ENCODE peak calls at places on chromosomes 12 and 14, in seven cellular contexts. J is stomach; X is stimulated activated CD8-positive, alpha-beta memory T cell treated with anti-CD3 and anti-CD28 coated beads, Interleukin-7, amount 100 ng/mL, for 1 hour; G is NAMALWA; S is astrocyte of the cerebellum; U is activated CD4-positive, alpha-beta T cell treated with anti-CD3 and anti-CD28 coated beads, Interleukin-2, amount 50 U/mL, for 4 hours; B is stimulated activated CD4-positive, alpha-beta T cell treated with anti-CD3 and anti-CD28 coated beads, Interleukin-1b, Interleukin-23, amount 100 ng/mL, for 24 hours. A is an unnamed sample.

GRCh38 chr12:85531345-85531744 is 251.3 kb downstream of the ALX1 start:
- DNase-seq in J (no peak), X (no peak), G (no peak), S (no peak), U (no peak), B (no peak), A (no peak)

GRCh38 chr12:79267580-79267979 is 403.0 kb downstream of the SYT1 start:
- DNase-seq in J (no peak), X (no peak), G (no peak), S (no peak), U (no peak), B (no peak), A (no peak)

GRCh38 chr12:14238224-14238792 is 127.2 kb upstream of the ATF7IP start:
- DNase-seq in J (no peak), X (no peak), G (peak), S (peak), U (no peak), B (no peak), A (peak)

GRCh38 chr14:35410858-35411257 is 6.3 kb upstream of the NFKBIA start:
- DNase-seq in J (no peak), X (no peak), G (no peak), S (no peak), U (no peak), B (no peak), A (no peak)

GRCh38 chr14:92964124-92965109 is 41.5 kb downstream of the CHGA start:
- DNase-seq in J (no peak), X (no peak), G (no peak), S (no peak), U (no peak), B (no peak), A (no peak)

GRCh38 chr12:86138770-86139169 is 117.4 kb downstream of the MGAT4C start:
- DNase-seq in J (no peak), X (no peak), G (no peak), S (no peak), U (no peak), B (no peak), A (no peak)

GRCh38 chr12:112559784-112560183 is 141.0 kb downstream of the PTPN11 start:
- DNase-seq in J (no peak), X (no peak), G (peak), S (no peak), U (no peak), B (no peak), A (no peak)

GRCh38 chr12:109527489-109528123 is 45.7 kb downstream of the MMAB start:
- DNase-seq in J (no peak), X (no peak), G (no peak), S (no peak), U (no peak), B (no peak), A (no peak)

GRCh38 chr12:93125126-93125525 is 196.0 kb upstream of the EEA1 start:
- DNase-seq in J (no peak), X (no peak), G (no peak), S (no peak), U (no peak), B (no peak), A (no peak)

GRCh38 chr14:97379091-97379531 is 581.9 kb downstream of the VRK1 start:
- DNase-seq in J (no peak), X (no peak), G (no peak), S (no peak), U (no peak), B (no peak), A (no peak)

GRCh38 chr12:124172646-124173045 is 122.2 kb upstream of the RFLNA start:
- DNase-seq in J (no peak), X (no peak), G (no peak), S (no peak), U (no peak), B (no peak), A (peak)

GRCh38 chr12:13044002-13044858 is at the start of gene FAM234B:
- DNase-seq in J (peak), X (peak), G (peak), S (no peak), U (peak), B (peak), A (peak)

GRCh38 chr12:116604151-116604550 is 45.0 kb downstream of the MAP1LC3B2 start:
- DNase-seq in J (no peak), X (no peak), G (no peak), S (no peak), U (no peak), B (no peak), A (peak)

GRCh38 chr14:76958020-76958965 is 70.2 kb downstream of the IRF2BPL start:
- DNase-seq in J (no peak), X (no peak), G (no peak), S (no peak), U (no peak), B (no peak), A (no peak)

GRCh38 chr14:99260116-99260515 is 11.9 kb downstream of the BCL11B start:
- DNase-seq in J (no peak), X (no peak), G (no peak), S (no peak), U (no peak), B (no peak), A (no peak)

GRCh38 chr14:91595736-91596135 is 85.6 kb upstream of the PPP4R3A start:
- DNase-seq in J (no peak), X (no peak), G (no peak), S (no peak), U (no peak), B (no peak), A (no peak)

GRCh38 chr12:10285919-10286318 is 21.8 kb upstream of the KLRD1 start:
- DNase-seq in J (no peak), X (no peak), G (no peak), S (no peak), U (no peak), B (no peak), A (no peak)

GRCh38 chr14:62667515-62667914 is 377.7 kb downstream of the KCNH5 start:
- DNase-seq in J (no peak), X (no peak), G (no peak), S (no peak), U (no peak), B (no peak), A (no peak)

GRCh38 chr14:54681819-54682261 is 114.9 kb downstream of the SAMD4A start:
- DNase-seq in J (no peak), X (no peak), G (no peak), S (peak), U (no peak), B (no peak), A (no peak)

GRCh38 chr12:29519585-29520182 is 22.2 kb upstream of the OVCH1 start:
- DNase-seq in J (no peak), X (no peak), G (peak), S (peak), U (peak), B (no peak), A (peak)

GRCh38 chr12:27552235-27552634 is 28.2 kb downstream of the PPFIBP1 start:
- DNase-seq in J (no peak), X (no peak), G (no peak), S (no peak), U (no peak), B (no peak), A (no peak)

GRCh38 chr12:71755146-71755892 is 656 bp downstream of the RAB21 start:
- DNase-seq in J (peak), X (peak), G (peak), S (no peak), U (peak), B (peak), A (peak)

GRCh38 chr14:36662543-36663403 is 1.1 kb downstream of the PAX9 start:
- DNase-seq in J (no peak), X (no peak), G (no peak), S (no peak), U (no peak), B (no peak), A (peak)

GRCh38 chr12:15749937-15750336 is 39.3 kb downstream of the EPS8 start:
- DNase-seq in J (no peak), X (no peak), G (no peak), S (no peak), U (no peak), B (no peak), A (no peak)

GRCh38 chr12:6627598-6627997 is 8.2 kb downstream of the LPAR5 start:
- DNase-seq in J (no peak), X (no peak), G (no peak), S (no peak), U (peak), B (no peak), A (no peak)

GRCh38 chr14:61343991-61344405 is 22.6 kb downstream of the PRKCH start:
- DNase-seq in J (no peak), X (no peak), G (no peak), S (no peak), U (peak), B (no peak), A (no peak)

GRCh38 chr14:60630129-60630528 is 19.1 kb downstream of the SIX1 start:
- DNase-seq in J (no peak), X (no peak), G (no peak), S (no peak), U (no peak), B (no peak), A (no peak)

GRCh38 chr12:1373887-1374286 is 220.5 kb downstream of the FBXL14 start:
- DNase-seq in J (no peak), X (no peak), G (no peak), S (peak), U (no peak), B (no peak), A (peak)

GRCh38 chr12:120668091-120668796 is 18.7 kb upstream of the MLEC start:
- DNase-seq in J (no peak), X (no peak), G (no peak), S (no peak), U (no peak), B (no peak), A (no peak)

GRCh38 chr14:104666981-104667380 is 22.4 kb upstream of the INF2 start:
- DNase-seq in J (no peak), X (no peak), G (no peak), S (no peak), U (no peak), B (no peak), A (no peak)

GRCh38 chr12:113482334-113482733 is 10.7 kb upstream of the LHX5 start:
- DNase-seq in J (no peak), X (no peak), G (no peak), S (no peak), U (no peak), B (no peak), A (no peak)

GRCh38 chr12:57092876-57093411 is 4.0 kb downstream of the NAB2 start:
- DNase-seq in J (peak), X (no peak), G (no peak), S (no peak), U (no peak), B (no peak), A (no peak)

GRCh38 chr12:19744760-19745218 is 305.5 kb downstream of the AEBP2 start:
- DNase-seq in J (no peak), X (no peak), G (no peak), S (peak), U (no peak), B (no peak), A (peak)

GRCh38 chr12:120367924-120368788 is 808 bp downstream of the MSI1 start:
- DNase-seq in J (no peak), X (no peak), G (no peak), S (no peak), U (peak), B (peak), A (no peak)

GRCh38 chr12:56520025-56520810 is 1.4 kb upstream of the RBMS2 start:
- DNase-seq in J (no peak), X (no peak), G (no peak), S (no peak), U (no peak), B (no peak), A (peak)

A was measured in AG10803.